ENCODE peak calls at places on chromosomes 7 and 10, in four cellular contexts. One of them, this sample, is unnamed. For H3K4me1, the result is how much of the 10 kb centered on the place peaks cover.

GRCh38 chr7:38211486-38211885 is 33.4 kb downstream of the STARD3NL start:
- DNase-seq in heart left ventricle: no peak
- DNase-seq in GM23248: no peak
- DNase-seq in A673: no peak
- DNase-seq in this sample: no peak

GRCh38 chr7:150405584-150406310 is 26.6 kb downstream of the ZNF775 start:
- DNase-seq in heart left ventricle: peak
- DNase-seq in A673: no peak
- DNase-seq in GM23248: peak
- DNase-seq in this sample: no peak

GRCh38 chr7:155166673-155167370 is 96.7 kb downstream of the HTR5A start:
- DNase-seq in GM23248: peak
- DNase-seq in A673: peak
- DNase-seq in heart left ventricle: no peak
- DNase-seq in this sample: peak

GRCh38 chr7:151025924-151026671 is 1.8 kb upstream of the ATG9B start:
- DNase-seq in heart left ventricle: no peak
- DNase-seq in GM23248: peak
- DNase-seq in A673: no peak
- DNase-seq in this sample: no peak

GRCh38 chr10:110802551-110803238 is 69.0 kb upstream of the PDCD4 start:
- DNase-seq in heart left ventricle: peak
- DNase-seq in A673: peak
- DNase-seq in GM23248: peak
- DNase-seq in this sample: peak

GRCh38 chr10:29039659-29040309 is 249.1 kb upstream of the LYZL1 start:
- DNase-seq in GM23248: peak
- DNase-seq in A673: peak
- DNase-seq in heart left ventricle: no peak
- DNase-seq in this sample: peak

GRCh38 chr7:78223598-78223997 is 425.0 kb downstream of the PHTF2 start:
- DNase-seq in GM23248: no peak
- DNase-seq in A673: no peak
- DNase-seq in heart left ventricle: no peak
- DNase-seq in this sample: no peak

GRCh38 chr10:3484306-3485187 is 300.5 kb downstream of the KLF6 start:
- DNase-seq in A673: peak
- DNase-seq in heart left ventricle: no peak
- DNase-seq in GM23248: peak
- DNase-seq in this sample: peak

GRCh38 chr7:142863891-142864685 is 9.2 kb downstream of the EPHB6 start:
- DNase-seq in A673: no peak
- DNase-seq in GM23248: no peak
- DNase-seq in heart left ventricle: no peak
- DNase-seq in this sample: no peak

GRCh38 chr7:50787825-50788224 is 5.1 kb upstream of the GRB10 start:
- DNase-seq in A673: no peak
- DNase-seq in GM23248: no peak
- DNase-seq in heart left ventricle: no peak
- DNase-seq in this sample: no peak

GRCh38 chr7:110388451-110388850 is 702.5 kb upstream of the LRRN3 start:
- DNase-seq in heart left ventricle: no peak
- DNase-seq in GM23248: no peak
- DNase-seq in A673: no peak
- DNase-seq in this sample: no peak

DNA sequence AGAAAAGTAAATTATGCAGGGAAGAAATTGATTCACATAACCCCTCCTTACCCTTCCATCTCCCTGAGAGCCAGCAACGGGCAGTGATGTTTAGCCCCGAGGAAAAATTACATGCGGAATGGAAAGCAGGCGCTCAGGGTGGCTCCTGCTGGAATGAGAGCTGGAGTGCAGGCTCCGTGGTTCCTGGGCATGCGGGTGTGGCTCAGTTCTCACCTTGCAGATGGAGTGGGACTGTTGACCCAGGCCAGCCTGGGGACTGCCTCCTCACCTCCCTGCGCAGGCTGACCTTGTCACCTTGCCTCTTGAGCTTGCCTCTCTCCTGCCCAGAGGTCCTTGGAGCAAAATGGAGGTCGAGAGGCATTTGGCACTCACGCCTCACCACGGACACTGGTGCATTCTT is 83.3 kb upstream of the PPIF start:
- DNase-seq in GM23248: no peak
- DNase-seq in A673: no peak
- DNase-seq in heart left ventricle: no peak
- DNase-seq in this sample: no peak
- H3K4me1 ChIP-seq in GM23248: under half
- H3K4me1 ChIP-seq in A673: under half
- H3K4me1 ChIP-seq in heart left ventricle: half or more
- H3K4me1 ChIP-seq in this sample: half or more

DNA sequence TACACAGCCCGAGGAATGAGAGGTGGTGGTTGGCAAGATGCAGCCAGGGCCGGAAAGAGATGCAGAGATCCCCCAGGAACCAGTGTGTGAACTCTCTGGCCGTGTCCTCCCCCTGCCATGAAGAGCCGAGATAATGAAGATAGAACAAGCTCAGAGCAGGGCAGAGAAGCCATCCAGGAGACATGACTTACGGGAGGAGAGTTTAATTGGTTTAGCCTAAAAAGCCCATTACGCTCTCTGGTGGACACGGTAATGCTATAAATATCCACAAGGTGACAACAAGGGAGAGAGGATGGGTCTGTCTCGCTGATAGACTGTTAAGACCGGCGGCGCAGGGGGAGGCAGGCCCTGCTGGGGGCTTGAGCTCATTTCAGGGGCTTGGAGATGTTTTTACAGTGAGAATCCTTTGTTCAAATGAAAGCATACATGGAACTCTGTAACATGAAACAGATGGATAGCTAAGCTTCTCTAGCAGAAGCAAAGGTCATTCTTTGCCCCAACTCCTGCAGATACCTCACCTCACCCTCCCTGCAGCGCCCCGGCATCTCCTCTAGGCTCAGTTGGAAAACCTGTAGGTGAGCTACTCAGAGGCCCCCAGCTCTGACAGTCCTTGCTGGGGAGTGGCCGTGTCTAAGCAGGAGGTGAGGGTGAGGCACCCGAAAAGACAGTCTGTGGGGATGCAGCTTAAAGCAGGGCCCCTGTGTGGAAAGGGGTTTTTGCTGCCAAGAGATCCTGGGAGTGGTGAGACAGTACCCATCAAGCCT is 40.8 kb upstream of the LOXL4 start:
- DNase-seq in GM23248: no peak
- DNase-seq in heart left ventricle: no peak
- DNase-seq in A673: no peak
- DNase-seq in this sample: no peak
- H3K4me3 ChIP-seq in GM23248: peak
- H3K4me3 ChIP-seq in heart left ventricle: no peak
- H3K4me3 ChIP-seq in A673: no peak
- H3K4me3 ChIP-seq in this sample: peak

GRCh38 chr10:118926441-118926840 is 103.1 kb upstream of the NANOS1 start:
- DNase-seq in A673: no peak
- DNase-seq in GM23248: no peak
- DNase-seq in heart left ventricle: no peak
- DNase-seq in this sample: no peak
- H3K4me1 ChIP-seq in A673: under half
- H3K4me1 ChIP-seq in GM23248: under half
- H3K4me1 ChIP-seq in heart left ventricle: under half
- H3K4me1 ChIP-seq in this sample: under half

GRCh38 chr7:87982163-87982562 is 48.1 kb downstream of the ADAM22 start:
- DNase-seq in A673: no peak
- DNase-seq in heart left ventricle: no peak
- DNase-seq in GM23248: no peak
- DNase-seq in this sample: no peak
- H3K4me3 ChIP-seq in A673: no peak
- H3K4me3 ChIP-seq in heart left ventricle: no peak
- H3K4me3 ChIP-seq in GM23248: no peak
- H3K4me3 ChIP-seq in this sample: no peak

GRCh38 chr10:21479553-21480315 is 45.7 kb downstream of the SKIDA1 start:
- DNase-seq in A673: no peak
- DNase-seq in GM23248: no peak
- DNase-seq in heart left ventricle: no peak
- DNase-seq in this sample: peak

GRCh38 chr10:21482821-21483220 is 42.7 kb downstream of the SKIDA1 start:
- DNase-seq in heart left ventricle: no peak
- DNase-seq in A673: no peak
- DNase-seq in GM23248: no peak
- DNase-seq in this sample: no peak

GRCh38 chr10:21481407-21481806 is 44.1 kb downstream of the SKIDA1 start:
- DNase-seq in GM23248: no peak
- DNase-seq in heart left ventricle: no peak
- DNase-seq in A673: no peak
- DNase-seq in this sample: no peak
- H3K4me1 ChIP-seq in GM23248: under half
- H3K4me1 ChIP-seq in heart left ventricle: under half
- H3K4me1 ChIP-seq in A673: under half
- H3K4me1 ChIP-seq in this sample: under half

DNA sequence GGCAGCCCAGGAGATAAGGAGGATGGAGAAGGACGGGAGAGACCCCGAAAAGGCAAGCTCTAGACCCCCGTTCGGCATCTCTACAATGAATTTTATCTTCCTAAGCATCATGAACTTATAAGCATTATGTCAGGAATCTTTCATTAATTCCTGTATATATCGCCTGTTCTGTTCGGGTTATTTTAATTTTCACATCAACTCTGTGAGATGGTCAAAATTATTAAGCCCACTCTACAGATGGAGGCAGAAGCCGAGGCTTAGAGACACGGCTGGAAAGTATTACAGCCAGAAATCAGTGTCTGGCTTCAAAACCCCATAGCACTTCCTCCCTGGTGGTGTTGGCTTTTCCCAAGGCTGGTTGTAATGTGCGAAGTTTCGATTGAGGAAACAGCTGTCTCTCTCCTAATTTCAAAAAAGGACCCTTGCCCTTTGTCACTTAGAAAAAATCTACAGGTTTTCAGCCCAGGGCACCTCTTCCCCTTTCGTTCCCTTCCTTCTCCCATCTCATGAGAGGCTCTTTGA is 1.5 kb upstream of the GRM8 start:
- DNase-seq in GM23248: no peak
- DNase-seq in A673: no peak
- DNase-seq in heart left ventricle: no peak
- DNase-seq in this sample: no peak
- H3K4me3 ChIP-seq in GM23248: peak
- H3K4me3 ChIP-seq in A673: peak
- H3K4me3 ChIP-seq in heart left ventricle: no peak
- H3K4me3 ChIP-seq in this sample: no peak

GRCh38 chr7:39954694-39955093 is 4.6 kb downstream of the CDK13 start:
- DNase-seq in heart left ventricle: no peak
- DNase-seq in A673: no peak
- DNase-seq in GM23248: no peak
- DNase-seq in this sample: no peak
- H3K4me1 ChIP-seq in heart left ventricle: under half
- H3K4me1 ChIP-seq in A673: under half
- H3K4me1 ChIP-seq in GM23248: under half
- H3K4me1 ChIP-seq in this sample: under half

DNA sequence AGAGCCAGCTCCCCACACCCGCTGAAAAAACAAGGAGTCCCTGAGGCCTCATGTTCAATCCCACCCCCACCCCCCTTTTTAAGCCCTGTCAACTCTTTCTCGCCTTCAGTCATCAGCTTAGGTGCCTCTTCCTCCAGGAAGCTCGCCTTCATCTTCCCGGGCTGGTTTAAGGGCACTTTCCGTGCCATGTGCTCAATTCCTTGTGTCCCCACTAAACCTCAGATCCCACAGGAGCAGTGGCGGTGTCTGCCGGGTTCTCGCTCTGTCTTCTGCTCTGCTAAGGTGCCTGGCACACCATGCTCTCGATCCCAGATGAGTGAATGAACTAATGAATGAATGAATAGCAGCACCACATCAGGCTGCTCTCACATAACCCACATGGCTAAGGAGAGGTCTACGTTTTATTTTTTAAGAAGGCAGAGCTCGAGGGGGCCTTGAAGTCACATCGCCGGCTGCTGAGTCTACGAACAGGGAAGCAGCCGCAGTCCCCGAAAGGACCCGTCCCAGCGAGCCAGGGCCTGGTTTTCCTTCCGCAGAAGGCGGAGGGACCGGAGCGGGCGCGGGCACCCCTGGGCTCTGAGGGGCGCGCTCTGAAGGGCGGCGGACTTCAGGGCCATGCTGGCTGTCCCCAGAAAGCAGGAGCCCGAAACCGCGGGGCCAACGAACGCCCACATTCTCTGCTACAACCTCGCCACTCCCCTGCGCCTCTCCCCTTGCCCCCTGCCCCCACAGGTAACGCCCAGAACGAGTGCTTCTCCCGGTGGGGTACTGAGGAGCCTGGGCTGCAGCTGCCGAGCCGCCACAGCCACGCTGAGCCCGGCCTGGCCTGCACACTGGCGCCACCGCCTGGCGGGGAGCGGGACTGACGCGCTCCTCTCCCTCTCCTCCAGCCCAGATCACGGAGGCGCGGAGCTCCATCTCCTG is 73.4 kb upstream of the KCNMA1 start:
- DNase-seq in heart left ventricle: peak
- DNase-seq in A673: peak
- DNase-seq in GM23248: peak
- DNase-seq in this sample: peak
- H3K4me3 ChIP-seq in heart left ventricle: peak
- H3K4me3 ChIP-seq in A673: peak
- H3K4me3 ChIP-seq in GM23248: peak
- H3K4me3 ChIP-seq in this sample: peak

GRCh38 chr7:130918129-130919052 is 184.4 kb upstream of the KLF14 start:
- DNase-seq in GM23248: no peak
- DNase-seq in A673: peak
- DNase-seq in heart left ventricle: no peak
- DNase-seq in this sample: no peak
- H3K4me1 ChIP-seq in GM23248: half or more
- H3K4me1 ChIP-seq in A673: half or more
- H3K4me1 ChIP-seq in heart left ventricle: half or more
- H3K4me1 ChIP-seq in this sample: half or more

This sample was measured in fibroblast of lung.